ENCODE peak calls at places on chromosomes 7 and 10, in six cellular contexts. M is activated naive CD4-positive, alpha-beta T cell treated with anti-CD3 and anti-CD28 coated beads, Interleukin-2, amount 50 U/mL, for 16 hours; N is WTC11; A is substantia nigra; Z is stimulated activated effector memory CD8-positive, alpha-beta T cell treated with anti-CD3 and anti-CD28 coated beads, Interleukin-12 subunit alpha, Interleukin-12 subunit beta, amount 100 ng/mL, for 72 hours; U is NCI-H1092. Y is an unnamed sample.

GRCh38 chr7:4245866-4246470 is 436.1 kb upstream of the FOXK1 start:
- DNase-seq in Z (no peak), N (no peak), M (no peak), U (no peak), A (no peak), Y (no peak)

GRCh38 chr7:67006966-67007365 is 10.3 kb downstream of the TYW1 start:
- DNase-seq in A (no peak), M (no peak), Z (no peak), N (no peak), U (no peak), Y (no peak)

GRCh38 chr10:102660891-102661613 is 16.8 kb downstream of the TRIM8 start:
- DNase-seq in Z (peak; percentile 91), U (no peak), M (peak; percentile 57), A (no peak), N (no peak), Y (no peak)

GRCh38 chr7:156560075-156560474 is 80.5 kb upstream of the RNF32 start:
- DNase-seq in M (no peak), U (no peak), N (peak; percentile 59), Z (no peak), A (no peak), Y (no peak)

GRCh38 chr7:91912500-91912899 is 28.2 kb upstream of the AKAP9 start:
- DNase-seq in N (no peak), U (no peak), A (no peak), M (no peak), Z (no peak), Y (no peak)

GRCh38 chr7:25830228-25830627 is 321.8 kb upstream of the NFE2L3 start:
- DNase-seq in Z (no peak), A (no peak), U (no peak), M (no peak), N (no peak), Y (no peak)

GRCh38 chr7:70738080-70738479 is 393.9 kb upstream of the GALNT17 start:
- DNase-seq in A (no peak), Z (no peak), U (no peak), N (no peak), M (no peak), Y (no peak)

GRCh38 chr7:94313926-94314325 is 80.8 kb upstream of the COL1A2 start:
- DNase-seq in Z (no peak), U (peak; percentile 89), M (no peak), A (no peak), N (no peak), Y (no peak)

GRCh38 chr10:30455816-30456215 is 21.8 kb downstream of the MAP3K8 start:
- DNase-seq in A (no peak), N (no peak), Z (no peak), M (no peak), U (no peak), Y (no peak)

GRCh38 chr10:100670828-100671479 is 74.4 kb upstream of the PAX2 start:
- DNase-seq in U (no peak), Z (peak; percentile 86), M (peak; percentile 69), N (peak; percentile 77), A (no peak), Y (no peak)

GRCh38 chr7:96686305-96686704 is 23.3 kb downstream of the SEM1 start:
- DNase-seq in Z (no peak), A (no peak), N (no peak), M (no peak), U (no peak), Y (no peak)